ENCODE peak calls at places on chromosomes 16 and 17, in ten cellular contexts. C, U, K, G, F, H, W, I, V and R are unnamed samples.
A peak's percentile ranks its signal among the peaks of the same experiment; 100 is the strongest.

GRCh38 chr16:81621496-81621895 is 157.6 kb upstream of the PLCG2 start:
- DNase-seq in C (no peak), U (no peak), K (no peak), G (no peak), F (peak; percentile 96), H (no peak), W (no peak), I (peak; percentile 99), V (no peak), R (peak; percentile 95)

GRCh38 chr17:63838586-63839184 is 3.8 kb downstream of the SMARCD2 start:
- DNase-seq in C (peak; percentile 94), U (peak; percentile 94), K (peak; percentile 72), G (no peak), F (no peak), H (no peak), W (no peak), I (peak; percentile 60), V (peak; percentile 93), R (peak; percentile 73)

GRCh38 chr17:7047566-7047965 is 3.7 kb upstream of the SLC16A11 start:
- DNase-seq in C (no peak), U (no peak), K (no peak), G (no peak), F (no peak), H (no peak), W (no peak), I (no peak), V (no peak), R (no peak)

GRCh38 chr17:63370696-63371095 is 75.4 kb downstream of the CYB561 start:
- DNase-seq in C (no peak), U (no peak), K (no peak), G (no peak), F (no peak), H (no peak), W (no peak), I (no peak), V (no peak), R (no peak)

GRCh38 chr17:27665549-27665948 is 34.6 kb downstream of the LGALS9 start:
- DNase-seq in C (peak; percentile 29), U (no peak), K (no peak), G (no peak), F (no peak), H (no peak), W (no peak), I (no peak), V (no peak), R (no peak)

GRCh38 chr17:4318186-4318585 is 48.3 kb downstream of the UBE2G1 start:
- DNase-seq in C (no peak), U (no peak), K (peak; percentile 42), G (no peak), F (no peak), H (no peak), W (no peak), I (peak; percentile 47), V (no peak), R (no peak)

GRCh38 chr17:40069751-40070643 is 7.2 kb downstream of the THRA start:
- DNase-seq in C (no peak), U (peak; percentile 44), K (peak; percentile 84), G (no peak), F (no peak), H (peak; percentile 44), W (no peak), I (peak; percentile 24), V (no peak), R (no peak)

GRCh38 chr17:40316571-40317344 is 7.8 kb downstream of the RARA start:
- DNase-seq in C (peak; percentile 85), U (peak; percentile 81), K (peak; percentile 76), G (peak; percentile 85), F (peak; percentile 65), H (no peak), W (no peak), I (peak; percentile 69), V (peak; percentile 78), R (no peak)

GRCh38 chr17:55155867-55156560 is 108.7 kb upstream of the HLF start:
- DNase-seq in C (no peak), U (no peak), K (no peak), G (no peak), F (no peak), H (no peak), W (no peak), I (no peak), V (no peak), R (no peak)

GRCh38 chr17:40242774-40243173 is 23.7 kb downstream of the WIPF2 start:
- DNase-seq in C (no peak), U (no peak), K (no peak), G (no peak), F (no peak), H (no peak), W (no peak), I (no peak), V (no peak), R (no peak)

GRCh38 chr16:17470871-17471744 is at the start of gene XYLT1:
- DNase-seq in C (peak; percentile 68), U (peak; percentile 76), K (peak; percentile 66), G (peak; percentile 83), F (peak; percentile 80), H (no peak), W (no peak), I (peak; percentile 82), V (peak; percentile 51), R (peak; percentile 77)

GRCh38 chr16:27222499-27223225 is 19.3 kb downstream of the KDM8 start:
- DNase-seq in C (no peak), U (peak; percentile 78), K (no peak), G (peak; percentile 35), F (no peak), H (no peak), W (no peak), I (no peak), V (peak; percentile 76), R (no peak)

GRCh38 chr17:68334393-68334792 is 43.1 kb downstream of the ARSG start:
- DNase-seq in C (no peak), U (no peak), K (no peak), G (no peak), F (no peak), H (no peak), W (no peak), I (no peak), V (no peak), R (no peak)

GRCh38 chr17:40070895-40071719 is 8.3 kb downstream of the THRA start:
- DNase-seq in C (peak; percentile 93), U (no peak), K (peak; percentile 94), G (peak; percentile 54), F (no peak), H (no peak), W (no peak), I (no peak), V (peak; percentile 69), R (no peak)

GRCh38 chr17:9056566-9056965 is 35.3 kb downstream of the NTN1 start:
- DNase-seq in C (no peak), U (no peak), K (peak; percentile 30), G (no peak), F (no peak), H (no peak), W (no peak), I (no peak), V (no peak), R (no peak)
- H3K27ac ChIP-seq in C (no peak overlapping the region), U (no peak overlapping the region), K (no peak overlapping the region), G (no peak overlapping the region), F (no peak overlapping the region), H (no peak overlapping the region), W (no peak overlapping the region), I (no peak overlapping the region), V (no peak overlapping the region), R (no peak overlapping the region)

GRCh38 chr17:31269597-31269996 is 27.4 kb downstream of the OMG start:
- DNase-seq in C (no peak), U (peak; percentile 97), K (no peak), G (peak; percentile 28), F (peak; percentile 80), H (no peak), W (no peak), I (peak; percentile 72), V (no peak), R (peak; percentile 8)
- H3K27ac ChIP-seq in C (no peak overlapping the region), U (peak overlapping the region; percentile 84), K (no peak overlapping the region), G (peak overlapping the region; percentile 61), F (no peak overlapping the region), H (no peak overlapping the region), W (no peak overlapping the region), I (peak overlapping the region; percentile 43), V (peak overlapping the region; percentile 50), R (peak overlapping the region; percentile 56)

GRCh38 chr16:2460916-2461315 is 1.0 kb downstream of the TEDC2 start:
- DNase-seq in C (no peak), U (no peak), K (no peak), G (no peak), F (no peak), H (no peak), W (no peak), I (no peak), V (no peak), R (no peak)

GRCh38 chr16:2458887-2459646 is 842 bp upstream of the TEDC2 start:
- DNase-seq in C (no peak), U (no peak), K (no peak), G (no peak), F (no peak), H (no peak), W (no peak), I (no peak), V (no peak), R (no peak)

GRCh38 chr16:2459647-2460390 is at the start of gene TEDC2:
- DNase-seq in C (peak; percentile 99), U (peak; percentile 94), K (peak; percentile 98), G (peak; percentile 100), F (peak; percentile 66), H (peak; percentile 95), W (peak; percentile 96), I (peak; percentile 92), V (peak; percentile 97), R (peak; percentile 45)

GRCh38 chr16:2462031-2462866 is 2.3 kb downstream of the TEDC2 start:
- DNase-seq in C (peak; percentile 58), U (no peak), K (no peak), G (no peak), F (no peak), H (no peak), W (no peak), I (no peak), V (no peak), R (no peak)

DNA sequence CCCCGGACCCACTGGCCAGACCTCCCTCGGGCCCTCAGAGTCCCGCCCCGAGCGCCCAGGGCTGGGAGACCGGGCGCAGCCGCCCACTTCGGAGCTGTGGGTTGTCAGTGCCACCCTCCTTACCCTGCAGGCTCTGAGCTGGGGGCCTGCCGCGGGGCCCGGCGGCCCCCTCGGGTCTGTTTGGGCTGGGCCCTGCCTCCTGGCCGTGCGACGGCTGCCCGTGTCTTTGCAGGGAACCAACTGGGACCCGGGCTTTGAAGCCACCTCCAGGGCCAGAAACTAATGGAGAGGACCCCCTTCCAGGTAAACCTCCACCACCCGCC is 443 bp downstream of the TEDC2 start:
- DNase-seq in C (no peak), U (no peak), K (no peak), G (no peak), F (no peak), H (no peak), W (no peak), I (no peak), V (no peak), R (no peak)
- H3K27ac ChIP-seq in C (no peak overlapping the region), U (peak overlapping the region; percentile 42), K (no peak overlapping the region), G (peak overlapping the region; percentile 42), F (no peak overlapping the region), H (peak overlapping the region; percentile 47), W (peak overlapping the region; percentile 77), I (no peak overlapping the region), V (peak overlapping the region; percentile 24), R (no peak overlapping the region)

DNA sequence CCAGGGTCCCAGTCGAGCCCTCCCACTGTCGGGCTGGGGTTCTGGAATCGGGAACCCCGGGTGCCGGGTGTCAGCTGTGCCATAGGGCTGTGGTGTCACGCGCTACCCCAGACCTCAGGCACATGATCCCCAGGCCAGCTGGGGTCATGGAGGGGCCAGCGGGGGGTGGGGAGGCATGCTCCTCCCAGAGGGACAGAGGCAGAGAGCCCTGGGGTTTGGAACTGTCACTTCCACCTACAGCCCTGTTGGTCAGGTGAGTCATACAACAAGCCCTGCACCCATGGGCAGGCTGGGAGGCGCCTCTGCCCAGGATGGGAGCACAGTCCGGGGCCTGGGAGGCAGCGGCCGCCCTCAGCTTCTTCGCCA is 63.0 kb downstream of the BAIAP2 start:
- DNase-seq in C (peak; percentile 85), U (no peak), K (peak; percentile 34), G (no peak), F (no peak), H (no peak), W (no peak), I (peak; percentile 61), V (peak; percentile 34), R (no peak)
- H3K27ac ChIP-seq in C (peak overlapping the region; percentile 47), U (no peak overlapping the region), K (peak overlapping the region; percentile 7), G (no peak overlapping the region), F (peak overlapping the region; percentile 94), H (no peak overlapping the region), W (no peak overlapping the region), I (peak overlapping the region; percentile 66), V (no peak overlapping the region), R (peak overlapping the region; percentile 31)